ENCODE peak calls at places on chromosomes 11 and 22, in seven cellular contexts. B is NCI-H774; G is renal cortical epithelial cell; Q is stimulated activated CD8-positive, alpha-beta memory T cell treated with anti-CD3 and anti-CD28 coated beads, Interleukin-4, amount 100 ng/mL, for 4 hours; V is central memory CD8-positive, alpha-beta T cell; A is Caki2; I is hippocampal formation. E is an unnamed sample.

GRCh38 chr22:30763815-30764686 is 69.4 kb downstream of the OSBP2 start:
- DNase-seq in B (peak; percentile 24), G (peak; percentile 83), Q (peak; percentile 7), V (no peak), A (peak; percentile 55), I (peak; percentile 27), E (peak; percentile 34)

GRCh38 chr11:2655834-2656622 is 43.8 kb downstream of the KCNQ1OT1 start:
- DNase-seq in B (no peak), G (peak; percentile 80), Q (no peak), V (no peak), A (peak; percentile 53), I (no peak), E (no peak)

GRCh38 chr22:20805972-20806471 is 32.1 kb downstream of the SERPIND1 start:
- DNase-seq in B (no peak), G (no peak), Q (no peak), V (no peak), A (no peak), I (no peak), E (no peak)

GRCh38 chr11:130785376-130786110 is 130.7 kb downstream of the SNX19 start:
- DNase-seq in B (no peak), G (peak; percentile 61), Q (no peak), V (no peak), A (no peak), I (no peak), E (no peak)

GRCh38 chr11:112298535-112298934 is 37.9 kb upstream of the PLET1 start:
- DNase-seq in B (no peak), G (peak; percentile 42), Q (no peak), V (no peak), A (no peak), I (no peak), E (no peak)

GRCh38 chr11:63586451-63587166 is 23.4 kb upstream of the PLAAT2 start:
- DNase-seq in B (no peak), G (no peak), Q (no peak), V (no peak), A (no peak), I (no peak), E (no peak)

GRCh38 chr11:12994476-12994875 is 14.6 kb upstream of the RASSF10 start:
- DNase-seq in B (no peak), G (no peak), Q (no peak), V (no peak), A (no peak), I (no peak), E (no peak)

GRCh38 chr22:19996694-19997384 is 19.8 kb downstream of the ARVCF start:
- DNase-seq in B (no peak), G (no peak), Q (no peak), V (no peak), A (no peak), I (no peak), E (no peak)

GRCh38 chr22:39174498-39175120 is 22.1 kb upstream of the CBX7 start:
- DNase-seq in B (no peak), G (peak; percentile 91), Q (peak; percentile 45), V (peak; percentile 64), A (peak; percentile 90), I (no peak), E (no peak)

GRCh38 chr22:39170825-39171622 is 18.5 kb upstream of the CBX7 start:
- DNase-seq in B (peak; percentile 31), G (peak; percentile 29), Q (peak; percentile 62), V (peak; percentile 86), A (peak; percentile 76), I (peak; percentile 54), E (peak; percentile 53)

GRCh38 chr11:74326665-74327064 is 15.2 kb upstream of the P4HA3 start:
- DNase-seq in B (no peak), G (no peak), Q (no peak), V (no peak), A (no peak), I (no peak), E (no peak)

GRCh38 chr11:33722579-33723234 is 13.5 kb downstream of the CD59 start:
- DNase-seq in B (no peak), G (peak; percentile 65), Q (no peak), V (no peak), A (no peak), I (no peak), E (no peak)

GRCh38 chr22:17699696-17700330 is 61.3 kb downstream of the BCL2L13 start:
- DNase-seq in B (no peak), G (no peak), Q (no peak), V (no peak), A (no peak), I (no peak), E (no peak)

GRCh38 chr11:36034572-36035331 is 90.9 kb downstream of the LDLRAD3 start:
- DNase-seq in B (no peak), G (peak; percentile 78), Q (no peak), V (no peak), A (peak; percentile 17), I (no peak), E (no peak)

E was measured in NCI-H510A.